ENCODE peak calls at places on chromosomes 16 and 17, in five cellular contexts. L is K562, Z is foreskin fibroblast, H is RWPE1, D is right lobe of liver. W is an unnamed sample.

GRCh38 chr16:85524630-85525463 is 88.3 kb upstream of the GSE1 start:
- DNase-seq in L (no peak), Z (no peak), H (peak), D (peak), W (no peak)

GRCh38 chr17:61981323-61981722 is 53.5 kb upstream of the INTS2 start:
- DNase-seq in L (no peak), Z (no peak), H (peak), D (no peak), W (no peak)

GRCh38 chr16:88634994-88635670 is 3.2 kb upstream of the IL17C start:
- DNase-seq in L (peak), Z (no peak), H (no peak), D (no peak), W (no peak)

GRCh38 chr16:3137267-3137666 is 2.4 kb downstream of the ZNF213 start:
- DNase-seq in L (no peak), Z (no peak), H (no peak), D (no peak), W (no peak)

GRCh38 chr16:87206646-87207451 is 110.3 kb downstream of the C16orf95 start:
- DNase-seq in L (no peak), Z (peak), H (peak), D (no peak), W (no peak)

GRCh38 chr17:71080937-71081336 is 911.6 kb downstream of the KCNJ2 start:
- DNase-seq in L (no peak), Z (no peak), H (no peak), D (no peak), W (no peak)

GRCh38 chr16:10944249-10945064 is at the start of gene CLEC16A:
- DNase-seq in L (peak), Z (peak), H (peak), D (peak), W (peak)

GRCh38 chr17:2033128-2033527 is 3.2 kb downstream of the DPH1 start:
- DNase-seq in L (no peak), Z (no peak), H (no peak), D (no peak), W (no peak)

GRCh38 chr17:50280068-50280467 is 5.8 kb downstream of the TMEM92 start:
- DNase-seq in L (no peak), Z (no peak), H (no peak), D (no peak), W (no peak)

GRCh38 chr16:88972349-88972748 is 4.7 kb downstream of the CBFA2T3 start:
- DNase-seq in L (no peak), Z (no peak), H (no peak), D (no peak), W (no peak)

GRCh38 chr16:68362314-68362913 is 51.6 kb downstream of the PRMT7 start:
- DNase-seq in L (no peak), Z (no peak), H (no peak), D (peak), W (no peak)

GRCh38 chr17:66488874-66489273 is 186.5 kb downstream of the PRKCA start:
- DNase-seq in L (no peak), Z (no peak), H (no peak), D (no peak), W (no peak)

GRCh38 chr17:46270032-46270431 is 24.9 kb upstream of the LRRC37A start:
- DNase-seq in L (no peak), Z (no peak), H (no peak), D (no peak), W (no peak)

GRCh38 chr16:68298907-68299515 is 11.7 kb downstream of the SLC7A6OS start:
- DNase-seq in L (no peak), Z (peak), H (peak), D (no peak), W (no peak)

GRCh38 chr16:53094013-53094630 is 39.3 kb downstream of the CHD9 start:
- DNase-seq in L (peak), Z (no peak), H (no peak), D (peak), W (no peak)

GRCh38 chr16:4327782-4328579 is 12.1 kb downstream of the GLIS2 start:
- DNase-seq in L (peak), Z (peak), H (no peak), D (peak), W (no peak)

GRCh38 chr16:52549011-52549692 is 2.2 kb upstream of the TOX3 start:
- DNase-seq in L (no peak), Z (no peak), H (no peak), D (no peak), W (no peak)

GRCh38 chr16:30033270-30033669 is 2.2 kb upstream of the TLCD3B start:
- DNase-seq in L (peak), Z (no peak), H (no peak), D (no peak), W (no peak)

GRCh38 chr17:20059728-20060188 is 50.6 kb downstream of the SPECC1 start:
- DNase-seq in L (peak), Z (no peak), H (no peak), D (no peak), W (no peak)

GRCh38 chr17:79192503-79193500 is 118.2 kb downstream of the ENGASE start:
- DNase-seq in L (peak), Z (peak), H (peak), D (no peak), W (no peak)

GRCh38 chr16:47877166-47877565 is 278.6 kb downstream of the ABCC12 start:
- DNase-seq in L (no peak), Z (no peak), H (no peak), D (no peak), W (no peak)

GRCh38 chr16:47872228-47872627 is 283.6 kb downstream of the ABCC12 start:
- DNase-seq in L (no peak), Z (no peak), H (no peak), D (no peak), W (no peak)

GRCh38 chr16:47876494-47876893 is 279.3 kb downstream of the ABCC12 start:
- DNase-seq in L (no peak), Z (no peak), H (no peak), D (no peak), W (no peak)

DNA sequence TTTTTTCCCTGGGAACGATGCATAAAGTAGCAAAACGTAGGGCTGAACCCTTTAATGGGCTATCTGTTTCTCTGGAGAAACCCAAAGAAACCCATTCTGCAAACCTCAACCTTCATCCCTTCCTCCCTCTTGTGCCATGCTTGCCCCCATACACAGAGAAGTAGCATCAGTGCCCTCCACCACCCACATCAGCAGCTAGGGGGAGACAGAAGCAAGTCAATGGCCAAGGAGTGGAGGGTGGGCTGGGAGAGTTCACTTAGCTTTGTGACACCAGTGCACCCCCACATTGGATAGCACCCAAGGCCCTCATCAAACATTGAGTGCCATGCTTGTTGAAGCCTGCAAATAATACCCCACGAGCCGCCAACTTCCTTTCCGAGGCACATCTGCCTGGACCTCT is 282.4 kb downstream of the ABCC12 start:
- DNase-seq in L (peak), Z (no peak), H (no peak), D (no peak), W (no peak)
- TF ChIP-seq CTCF in L (peak), Z (no peak), H (no peak), D (no peak), W (peak)

GRCh38 chr17:68142595-68142994 is 105.2 kb upstream of the AMZ2 start:
- DNase-seq in L (no peak), Z (no peak), H (no peak), D (no peak), W (no peak)
- TF ChIP-seq CTCF in L (no peak), Z (no peak), H (no peak), D (no peak), W (no peak)

GRCh38 chr17:57544834-57545463 is 200.2 kb downstream of the CCDC182 start:
- DNase-seq in L (no peak), Z (no peak), H (no peak), D (no peak), W (no peak)
- TF ChIP-seq CTCF in L (no peak), Z (no peak), H (no peak), D (no peak), W (no peak)

GRCh38 chr17:10513284-10514067 is 4.9 kb downstream of the MYH1 start:
- DNase-seq in L (no peak), Z (no peak), H (no peak), D (no peak), W (no peak)
- TF ChIP-seq CTCF in L (no peak), Z (no peak), H (no peak), D (no peak), W (no peak)

DNA sequence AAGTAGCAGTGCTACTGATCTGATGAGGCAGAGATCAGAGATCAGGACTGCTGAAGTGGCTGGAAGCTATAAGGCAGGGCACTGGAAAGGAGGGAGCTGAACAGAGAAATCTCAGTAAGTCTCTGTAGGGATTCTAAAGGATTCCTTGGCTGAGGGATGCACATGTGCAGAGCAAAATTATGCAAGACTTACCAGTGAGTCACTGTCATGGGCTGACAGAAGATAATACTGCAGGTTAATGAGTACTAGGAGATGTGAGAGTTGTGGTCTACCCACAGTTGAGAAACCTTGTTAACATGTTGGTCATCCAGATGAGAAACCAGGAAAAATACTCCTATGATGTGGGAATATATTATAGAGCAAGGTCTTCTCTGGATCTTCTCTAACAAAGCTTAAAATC is 378.1 kb downstream of the HAPSTR1 start:
- DNase-seq in L (no peak), Z (peak), H (no peak), D (no peak), W (no peak)
- TF ChIP-seq CTCF in L (no peak), Z (no peak), H (no peak), D (no peak), W (no peak)

GRCh38 chr16:8905795-8906591 is 23.8 kb downstream of the LITAFD start:
- DNase-seq in L (no peak), Z (no peak), H (no peak), D (no peak), W (no peak)
- TF ChIP-seq CTCF in L (peak), Z (peak), H (no peak), D (no peak), W (peak)

GRCh38 chr17:17772231-17772630 is 64.6 kb downstream of the SREBF1 start:
- DNase-seq in L (no peak), Z (no peak), H (no peak), D (no peak), W (no peak)

GRCh38 chr17:17770371-17771059 is 66.3 kb downstream of the SREBF1 start:
- DNase-seq in L (no peak), Z (no peak), H (no peak), D (no peak), W (peak)

GRCh38 chr17:17771498-17772201 is 65.1 kb downstream of the SREBF1 start:
- DNase-seq in L (no peak), Z (no peak), H (no peak), D (no peak), W (no peak)

GRCh38 chr17:17776889-17777288 is 59.9 kb downstream of the SREBF1 start:
- DNase-seq in L (no peak), Z (no peak), H (no peak), D (no peak), W (no peak)

GRCh38 chr17:17774009-17774881 is 62.5 kb downstream of the SREBF1 start:
- DNase-seq in L (no peak), Z (no peak), H (peak), D (no peak), W (no peak)
- TF ChIP-seq CTCF in L (no peak), Z (peak), H (peak), D (peak), W (no peak)

DNA sequence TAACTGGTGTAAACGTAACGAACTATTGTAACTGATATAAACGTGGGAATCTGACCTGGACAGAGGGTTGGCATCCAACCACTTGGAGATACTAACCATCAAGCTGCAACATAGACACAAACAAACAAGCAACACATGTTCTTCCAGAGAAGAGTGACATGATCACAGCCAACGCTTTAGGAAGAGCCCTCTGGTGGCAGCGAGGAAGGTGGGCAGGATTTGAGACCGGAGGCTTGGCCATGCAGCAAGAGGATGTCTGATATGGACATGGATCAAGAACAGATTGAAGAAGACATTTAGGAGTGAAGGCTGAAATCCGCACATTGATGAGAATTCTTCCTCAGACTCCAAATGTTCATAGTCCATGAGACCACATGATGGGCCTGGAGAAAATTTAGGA is 40.3 kb upstream of the TNRC6A start:
- DNase-seq in L (peak), Z (peak), H (no peak), D (peak), W (no peak)
- TF ChIP-seq CTCF in L (peak), Z (peak), H (no peak), D (peak), W (peak)